ENCODE peak calls at places on chromosomes 3 and 15, in seven cellular contexts. V is lung, J is brain microvascular endothelial cell, L is transverse colon, M is AG09309, Y is fibroblast of mammary gland, R is fibroblast of lung. N is an unnamed sample.

GRCh38 chr3:179563298-179563934 is 690 bp downstream of the ACTL6A start:
- DNase-seq in V (peak), J (peak), L (peak), M (peak), Y (peak), R (peak), N (peak)

GRCh38 chr15:91860498-91860897 is 7.0 kb downstream of the SLCO3A1 start:
- DNase-seq in V (no peak), J (no peak), L (no peak), M (no peak), Y (no peak), R (no peak), N (no peak)

GRCh38 chr3:123939706-123940105 is 21.3 kb downstream of the CCDC14 start:
- DNase-seq in V (no peak), J (no peak), L (no peak), M (no peak), Y (no peak), R (no peak), N (no peak)

GRCh38 chr3:28502555-28502954 is 153.9 kb upstream of the AZI2 start:
- DNase-seq in V (no peak), J (no peak), L (no peak), M (no peak), Y (peak), R (no peak), N (no peak)

GRCh38 chr3:178170698-178171535 is 365.3 kb upstream of the KCNMB2 start:
- DNase-seq in V (no peak), J (peak), L (no peak), M (peak), Y (peak), R (peak), N (peak)

GRCh38 chr3:127056976-127057375 is 74.1 kb downstream of the PLXNA1 start:
- DNase-seq in V (no peak), J (no peak), L (no peak), M (no peak), Y (no peak), R (no peak), N (no peak)

GRCh38 chr3:126432361-126432760 is 37.7 kb downstream of the CFAP100 start:
- DNase-seq in V (no peak), J (no peak), L (no peak), M (peak), Y (peak), R (peak), N (peak)

GRCh38 chr15:97156739-97157265 is 803.7 kb upstream of the ARRDC4 start:
- DNase-seq in V (no peak), J (peak), L (no peak), M (no peak), Y (no peak), R (peak), N (peak)

GRCh38 chr3:20323307-20323927 is 137.4 kb upstream of the SGO1 start:
- DNase-seq in V (no peak), J (no peak), L (no peak), M (no peak), Y (no peak), R (no peak), N (no peak)

GRCh38 chr3:188278717-188279324 is 124.9 kb downstream of the LPP start:
- DNase-seq in V (no peak), J (no peak), L (no peak), M (no peak), Y (no peak), R (no peak), N (no peak)
- H3K4me3 ChIP-seq in V (no peak), J (no peak), L (no peak), M (no peak), Y (no peak), R (no peak), N (no peak)

GRCh38 chr3:87766736-87767135 is 292.1 kb downstream of the CGGBP1 start:
- DNase-seq in V (no peak), J (no peak), L (no peak), M (no peak), Y (no peak), R (no peak), N (no peak)

GRCh38 chr3:87756616-87757015 is 302.2 kb downstream of the CGGBP1 start:
- DNase-seq in V (no peak), J (no peak), L (no peak), M (no peak), Y (no peak), R (no peak), N (no peak)

GRCh38 chr3:87761795-87762194 is 297.0 kb downstream of the CGGBP1 start:
- DNase-seq in V (no peak), J (no peak), L (no peak), M (no peak), Y (no peak), R (no peak), N (no peak)

GRCh38 chr3:87765256-87765655 is 293.5 kb downstream of the CGGBP1 start:
- DNase-seq in V (no peak), J (no peak), L (no peak), M (no peak), Y (no peak), R (no peak), N (no peak)

GRCh38 chr3:87761341-87761740 is 297.5 kb downstream of the CGGBP1 start:
- DNase-seq in V (no peak), J (no peak), L (no peak), M (no peak), Y (no peak), R (no peak), N (no peak)
- TF ChIP-seq CTCF in V (no peak), J (no peak), L (no peak), M (no peak), Y (no peak), R (no peak), N (no peak)

GRCh38 chr3:191922570-191922969 is 461.6 kb downstream of the PYDC2 start:
- DNase-seq in V (no peak), J (no peak), L (no peak), M (no peak), Y (no peak), R (no peak), N (no peak)
- H3K4me3 ChIP-seq in V (no peak), J (no peak), L (no peak), M (no peak), Y (no peak), R (no peak), N (no peak)

GRCh38 chr15:87919064-87919463 is 337.5 kb downstream of the NTRK3 start:
- DNase-seq in V (no peak), J (no peak), L (no peak), M (no peak), Y (no peak), R (no peak), N (no peak)
- TF ChIP-seq CTCF in V (no peak), J (no peak), L (no peak), M (no peak), Y (no peak), R (no peak), N (no peak)

GRCh38 chr3:37666618-37667017 is 195.1 kb upstream of the CTDSPL start:
- DNase-seq in V (no peak), J (no peak), L (no peak), M (no peak), Y (no peak), R (no peak), N (no peak)

GRCh38 chr3:37671000-37671483 is 190.6 kb upstream of the CTDSPL start:
- DNase-seq in V (no peak), J (no peak), L (no peak), M (no peak), Y (peak), R (no peak), N (no peak)

GRCh38 chr3:37668831-37669610 is 192.7 kb upstream of the CTDSPL start:
- DNase-seq in V (no peak), J (no peak), L (peak), M (no peak), Y (no peak), R (no peak), N (no peak)

GRCh38 chr3:37668431-37668830 is 193.2 kb upstream of the CTDSPL start:
- DNase-seq in V (no peak), J (no peak), L (no peak), M (no peak), Y (peak), R (peak), N (peak)

GRCh38 chr3:37667359-37667758 is 194.3 kb upstream of the CTDSPL start:
- DNase-seq in V (no peak), J (no peak), L (no peak), M (no peak), Y (no peak), R (no peak), N (no peak)
- H3K4me3 ChIP-seq in V (no peak), J (no peak), L (no peak), M (no peak), Y (no peak), R (no peak), N (no peak)